ENCODE peak calls at places on chromosomes 5 and 9, in five cellular contexts. L is IMR-90, S is H9, Z is neuronal stem cell, K is mesenchymal stem cell. W is an unnamed sample.

GRCh38 chr5:57177479-57178156 is 3.8 kb downstream of the GPBP1 start:
- DNase-seq in L (no peak), S (no peak), Z (no peak), K (no peak), W (no peak)

GRCh38 chr5:167375125-167375524 is 916.3 kb upstream of the WWC1 start:
- DNase-seq in L (no peak), S (no peak), Z (no peak), K (no peak), W (no peak)

GRCh38 chr5:81605299-81605698 is 145.6 kb downstream of the SSBP2 start:
- DNase-seq in L (no peak), S (no peak), Z (no peak), K (no peak), W (no peak)

GRCh38 chr9:110912701-110913291 is 125.5 kb downstream of the LPAR1 start:
- DNase-seq in L (peak; percentile 80), S (no peak), Z (no peak), K (peak; percentile 77), W (peak; percentile 70)

GRCh38 chr5:80756292-80756691 is 101.5 kb upstream of the DHFR start:
- DNase-seq in L (no peak), S (no peak), Z (no peak), K (no peak), W (no peak)

GRCh38 chr5:65760504-65761275 is 38.7 kb downstream of the NLN start:
- DNase-seq in L (peak; percentile 13), S (no peak), Z (no peak), K (no peak), W (no peak)

GRCh38 chr5:120516799-120517198 is 52.7 kb downstream of the PRR16 start:
- DNase-seq in L (peak; percentile 63), S (no peak), Z (no peak), K (no peak), W (peak; percentile 88)

GRCh38 chr5:134143964-134144941 is 29.8 kb downstream of the TCF7 start:
- DNase-seq in L (no peak), S (no peak), Z (no peak), K (no peak), W (peak; percentile 93)

GRCh38 chr9:135801070-135801469 is 99.1 kb downstream of the KCNT1 start:
- DNase-seq in L (no peak), S (no peak), Z (no peak), K (no peak), W (no peak)

GRCh38 chr9:77598510-77598909 is 49.6 kb downstream of the GNA14 start:
- DNase-seq in L (peak; percentile 37), S (no peak), Z (no peak), K (peak; percentile 60), W (no peak)

GRCh38 chr9:105138306-105138801 is 106.1 kb upstream of the SLC44A1 start:
- DNase-seq in L (no peak), S (peak; percentile 69), Z (no peak), K (peak; percentile 32), W (peak; percentile 33)

GRCh38 chr9:129888809-129889460 is 53.7 kb downstream of the USP20 start:
- DNase-seq in L (no peak), S (no peak), Z (no peak), K (no peak), W (no peak)

GRCh38 chr9:129889461-129889935 is 54.2 kb downstream of the USP20 start:
- DNase-seq in L (no peak), S (peak; percentile 76), Z (no peak), K (no peak), W (no peak)

GRCh38 chr9:129889936-129890717 is 54.9 kb downstream of the USP20 start:
- DNase-seq in L (no peak), S (peak; percentile 87), Z (no peak), K (no peak), W (no peak)

GRCh38 chr9:129894106-129894823 is 59.0 kb downstream of the USP20 start:
- DNase-seq in L (no peak), S (no peak), Z (no peak), K (no peak), W (no peak)

GRCh38 chr9:129891519-129891918 is 56.3 kb downstream of the USP20 start:
- DNase-seq in L (no peak), S (no peak), Z (no peak), K (peak; percentile 16), W (no peak)
- H3K18ac ChIP-seq in L (no peak overlapping the region), S (no peak overlapping the region), Z (no peak overlapping the region), K (no peak overlapping the region), W (no peak overlapping the region)

GRCh38 chr5:164617290-164617689 is 1111.9 kb downstream of the MAT2B start:
- DNase-seq in L (no peak), S (no peak), Z (no peak), K (no peak), W (no peak)

GRCh38 chr5:164614707-164615106 is 1109.3 kb downstream of the MAT2B start:
- DNase-seq in L (no peak), S (no peak), Z (no peak), K (no peak), W (no peak)
- H3K18ac ChIP-seq in L (no peak overlapping the region), S (no peak overlapping the region), Z (no peak overlapping the region), K (no peak overlapping the region), W (no peak overlapping the region)

GRCh38 chr5:89168766-89169165 is 285.8 kb upstream of the MEF2C start:
- DNase-seq in L (no peak), S (no peak), Z (no peak), K (no peak), W (no peak)
- H3K18ac ChIP-seq in L (no peak overlapping the region), S (no peak overlapping the region), Z (no peak overlapping the region), K (no peak overlapping the region), W (no peak overlapping the region)

GRCh38 chr9:9558907-9559306 is 1053.9 kb downstream of the PTPRD start:
- DNase-seq in L (no peak), S (no peak), Z (no peak), K (no peak), W (no peak)

GRCh38 chr9:9557804-9558334 is 1054.9 kb downstream of the PTPRD start:
- DNase-seq in L (no peak), S (peak; percentile 42), Z (no peak), K (no peak), W (no peak)

GRCh38 chr9:9563817-9564216 is 1049.0 kb downstream of the PTPRD start:
- DNase-seq in L (no peak), S (no peak), Z (no peak), K (no peak), W (no peak)

GRCh38 chr9:9556865-9557803 is 1055.7 kb downstream of the PTPRD start:
- DNase-seq in L (no peak), S (peak; percentile 59), Z (no peak), K (no peak), W (no peak)

DNA sequence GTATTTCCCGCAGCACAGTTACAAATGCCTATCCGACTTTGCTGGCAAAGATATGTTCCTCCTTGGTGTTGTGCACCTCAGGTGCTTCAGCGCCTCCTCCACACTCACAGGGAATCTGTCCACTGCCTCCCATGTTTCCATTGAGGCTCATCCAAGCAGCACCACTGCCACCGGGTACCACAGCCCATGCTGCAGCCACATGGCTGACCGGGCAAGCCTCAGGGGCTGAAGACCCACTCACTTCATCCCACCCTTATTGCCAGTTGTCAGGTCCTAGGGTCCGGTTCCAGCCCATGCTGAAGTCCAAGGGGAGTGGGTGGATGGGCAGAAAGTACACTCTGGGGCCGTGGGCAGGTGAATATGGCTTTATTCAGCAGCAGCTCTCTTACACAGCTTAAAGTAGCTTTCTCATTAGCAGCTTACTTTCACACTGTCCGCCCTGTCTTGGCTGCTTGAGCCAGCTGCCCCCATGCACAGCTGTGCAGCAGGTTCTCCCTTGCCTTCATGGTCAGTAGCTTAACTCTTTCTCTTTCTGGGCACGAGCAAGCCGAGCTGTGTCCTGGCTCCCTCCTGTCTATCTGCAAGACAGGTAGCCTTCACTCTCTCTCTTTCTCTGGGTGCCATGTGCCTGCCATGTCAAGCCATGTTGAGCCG is 1052.3 kb downstream of the PTPRD start:
- DNase-seq in L (no peak), S (no peak), Z (no peak), K (no peak), W (no peak)
- H3K18ac ChIP-seq in L (no peak overlapping the region), S (no peak overlapping the region), Z (peak overlapping the region; percentile 18), K (no peak overlapping the region), W (no peak overlapping the region)

GRCh38 chr5:61455179-61456006 is 123.3 kb downstream of the ZSWIM6 start:
- DNase-seq in L (no peak), S (no peak), Z (no peak), K (no peak), W (no peak)
- H3K18ac ChIP-seq in L (no peak overlapping the region), S (no peak overlapping the region), Z (no peak overlapping the region), K (no peak overlapping the region), W (no peak overlapping the region)

DNA sequence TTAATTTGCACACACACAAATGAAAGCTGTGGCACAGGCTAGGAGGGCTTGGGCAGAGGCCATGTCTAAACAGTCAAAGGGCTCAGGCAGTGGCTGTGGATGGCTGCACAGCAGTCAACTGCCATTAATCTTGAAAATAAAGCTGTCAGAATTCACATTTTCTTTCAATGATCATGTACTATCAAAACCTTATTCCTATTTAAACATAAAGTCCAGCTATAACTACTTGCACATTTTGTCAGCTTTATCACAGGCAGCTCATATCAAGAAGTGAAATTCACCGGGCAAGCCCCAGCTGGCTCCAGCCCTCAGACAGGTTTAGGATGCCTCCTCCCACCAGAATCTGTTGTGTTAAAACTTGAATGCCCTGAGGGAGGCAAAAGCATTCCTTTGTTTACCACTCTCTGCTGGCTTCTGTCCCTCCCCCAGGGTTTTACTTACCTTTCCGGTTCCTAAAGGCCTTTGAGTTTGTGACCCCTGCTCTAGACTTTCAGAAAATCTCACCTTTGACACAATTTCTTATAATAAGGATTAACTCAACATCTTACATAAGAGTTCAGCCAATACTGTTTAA is 54.9 kb upstream of the GRAMD2B start:
- DNase-seq in L (peak; percentile 25), S (peak; percentile 73), Z (peak; percentile 42), K (no peak), W (peak; percentile 98)
- H3K18ac ChIP-seq in L (peak overlapping the region; percentile 4), S (no peak overlapping the region), Z (no peak overlapping the region), K (no peak overlapping the region), W (peak overlapping the region; percentile 63)

GRCh38 chr9:33797837-33798236 is 2.5 kb downstream of the PRSS3 start:
- DNase-seq in L (no peak), S (no peak), Z (no peak), K (no peak), W (no peak)

GRCh38 chr9:33795281-33795680 is at the start of gene PRSS3:
- DNase-seq in L (no peak), S (no peak), Z (no peak), K (no peak), W (no peak)

GRCh38 chr9:33798545-33798944 is 3.2 kb downstream of the PRSS3 start:
- DNase-seq in L (no peak), S (no peak), Z (no peak), K (no peak), W (no peak)

GRCh38 chr9:33794560-33794959 is 801 bp upstream of the PRSS3 start:
- DNase-seq in L (no peak), S (no peak), Z (no peak), K (no peak), W (no peak)

DNA sequence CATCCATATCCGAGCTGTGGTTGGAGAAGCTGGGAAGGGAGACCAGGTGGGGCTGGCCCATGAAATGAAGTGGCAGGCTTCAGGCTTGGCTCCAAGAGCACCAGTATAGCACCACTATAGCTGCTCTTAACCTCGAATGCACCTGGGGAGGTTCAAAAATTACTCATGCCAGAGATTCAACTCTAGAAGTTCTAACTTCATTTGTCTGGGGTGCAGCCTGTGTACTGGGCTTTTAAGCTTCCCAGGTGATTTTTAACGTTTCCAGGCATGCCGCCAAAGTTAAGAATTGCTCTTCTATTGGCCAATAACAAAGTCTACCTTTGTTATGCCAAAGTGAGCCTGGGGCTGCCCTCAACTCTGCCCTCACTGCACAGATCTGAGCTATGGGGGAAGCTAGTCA is 458 bp downstream of the PRSS3 start:
- DNase-seq in L (no peak), S (no peak), Z (no peak), K (no peak), W (no peak)
- H3K18ac ChIP-seq in L (no peak overlapping the region), S (no peak overlapping the region), Z (no peak overlapping the region), K (no peak overlapping the region), W (no peak overlapping the region)

W was measured in trophoblast cell.